ENCODE peak calls at places on chromosomes 12 and 14, in ten cellular contexts. C, T, O, P, B, X, F, Y, R and U are unnamed samples.

GRCh38 chr14:39396448-39396847 is 35.8 kb downstream of the FBXO33 start:
- DNase-seq in B (peak; percentile 63), X (no peak), C (no peak), F (no peak), T (no peak), R (no peak), P (no peak), O (no peak), Y (no peak), U (no peak)

GRCh38 chr14:29926228-29926627 is 1.4 kb downstream of the PRKD1 start:
- DNase-seq in F (no peak), C (no peak), T (no peak), B (peak; percentile 29), Y (no peak), P (no peak), O (peak; percentile 39), X (no peak), R (no peak), U (no peak)

GRCh38 chr14:57080691-57081090 is 188.0 kb downstream of the EXOC5 start:
- DNase-seq in P (no peak), X (no peak), Y (no peak), O (no peak), R (no peak), F (no peak), B (no peak), C (no peak), T (no peak), U (no peak)

GRCh38 chr12:80101126-80101525 is 1.8 kb downstream of the OTOGL start:
- DNase-seq in F (no peak), X (no peak), R (peak; percentile 87), Y (no peak), P (no peak), B (peak; percentile 24), T (no peak), O (no peak), C (no peak), U (peak; percentile 62)

GRCh38 chr14:90354551-90355298 is 23.0 kb upstream of the NRDE2 start:
- DNase-seq in X (no peak), C (no peak), B (no peak), P (no peak), Y (no peak), O (no peak), R (no peak), T (no peak), F (no peak), U (no peak)

GRCh38 chr12:117015811-117016210 is 83.4 kb downstream of the TESC start:
- DNase-seq in C (no peak), Y (no peak), R (no peak), T (no peak), X (no peak), B (no peak), O (no peak), F (no peak), P (no peak), U (no peak)

GRCh38 chr12:4720637-4720995 is 416 bp downstream of the GALNT8 start:
- DNase-seq in X (no peak), Y (peak; percentile 68), F (no peak), R (no peak), O (no peak), C (no peak), P (no peak), B (no peak), T (no peak), U (no peak)

GRCh38 chr14:60656755-60657608 is 7.7 kb upstream of the SIX1 start:
- DNase-seq in F (no peak), R (peak; percentile 34), C (no peak), X (no peak), P (peak; percentile 43), Y (peak; percentile 78), B (peak; percentile 83), O (peak; percentile 73), T (no peak), U (peak; percentile 26)

GRCh38 chr12:107329569-107330324 is 236.4 kb upstream of the CRY1 start:
- DNase-seq in R (peak; percentile 60), Y (no peak), B (peak; percentile 68), X (no peak), T (no peak), P (no peak), O (no peak), F (no peak), C (no peak), U (no peak)

GRCh38 chr14:73180385-73180805 is 44.1 kb downstream of the PSEN1 start:
- DNase-seq in T (no peak), O (no peak), B (peak; percentile 89), C (peak; percentile 23), X (no peak), Y (no peak), R (peak; percentile 46), P (no peak), F (no peak), U (peak; percentile 57)

DNA sequence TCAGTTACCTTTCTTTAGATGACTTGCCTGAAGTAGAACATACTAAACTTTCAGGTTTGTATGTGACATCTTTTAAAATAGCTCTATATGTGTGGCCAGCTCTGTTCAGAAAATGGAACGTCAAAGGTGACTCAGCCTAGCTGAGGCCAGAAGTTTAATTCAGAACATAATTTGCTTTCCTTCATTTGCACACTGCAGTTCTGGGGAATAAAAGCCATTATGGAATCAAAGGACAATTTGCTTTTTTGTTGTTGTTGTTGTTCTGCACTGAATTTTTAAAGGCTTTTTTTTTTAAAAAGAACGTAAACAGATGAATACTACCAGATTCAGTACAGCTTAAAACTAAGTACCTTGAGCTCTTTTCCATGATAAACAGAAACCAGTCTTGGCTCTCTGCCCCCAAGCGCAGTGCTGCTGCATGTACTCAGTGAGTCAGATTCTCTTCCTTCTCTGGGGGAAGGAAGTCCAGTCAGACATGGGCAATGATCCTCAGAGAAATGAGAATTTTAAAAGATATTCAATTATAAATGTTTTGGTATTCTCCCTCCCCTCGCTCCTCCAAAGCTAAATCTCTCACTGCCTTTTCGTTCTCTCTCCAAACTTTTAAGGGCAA is 644.2 kb downstream of the NOVA1 start:
- DNase-seq in Y (no peak), O (no peak), C (no peak), P (no peak), B (peak; percentile 86), R (peak; percentile 28), F (peak; percentile 59), X (no peak), T (peak; percentile 0), U (peak; percentile 6)
- H3K27ac ChIP-seq in Y (no peak overlapping the region), O (no peak overlapping the region), C (no peak overlapping the region), P (no peak overlapping the region), B (no peak overlapping the region), R (no peak overlapping the region), F (peak overlapping the region; percentile 53), X (no peak overlapping the region), T (no peak overlapping the region), U (no peak overlapping the region)

GRCh38 chr12:56256326-56256960 is 1.7 kb downstream of the ANKRD52 start:
- DNase-seq in B (peak; percentile 82), O (no peak), Y (peak; percentile 33), C (no peak), R (no peak), F (no peak), T (no peak), X (no peak), P (no peak), U (no peak)
- H3K27ac ChIP-seq in B (peak overlapping the region; percentile 70), O (no peak overlapping the region), Y (no peak overlapping the region), C (peak overlapping the region; percentile 31), R (no peak overlapping the region), F (no peak overlapping the region), T (no peak overlapping the region), X (no peak overlapping the region), P (peak overlapping the region; percentile 97), U (peak overlapping the region; percentile 90)

GRCh38 chr12:26857465-26858176 is 24.6 kb upstream of the ITPR2 start:
- DNase-seq in O (no peak), T (no peak), X (no peak), R (no peak), C (no peak), B (no peak), P (no peak), Y (no peak), F (no peak), U (no peak)

GRCh38 chr12:26854028-26854387 is 21.0 kb upstream of the ITPR2 start:
- DNase-seq in F (no peak), C (no peak), B (no peak), X (no peak), O (no peak), T (no peak), P (no peak), R (no peak), Y (no peak), U (no peak)

GRCh38 chr12:26848156-26848825 is 15.3 kb upstream of the ITPR2 start:
- DNase-seq in X (no peak), T (no peak), Y (no peak), P (no peak), F (no peak), C (no peak), B (peak; percentile 46), O (no peak), R (no peak), U (no peak)

GRCh38 chr12:26855337-26856089 is 22.5 kb upstream of the ITPR2 start:
- DNase-seq in F (no peak), X (no peak), P (no peak), B (no peak), Y (no peak), R (no peak), O (no peak), C (no peak), T (no peak), U (no peak)

DNA sequence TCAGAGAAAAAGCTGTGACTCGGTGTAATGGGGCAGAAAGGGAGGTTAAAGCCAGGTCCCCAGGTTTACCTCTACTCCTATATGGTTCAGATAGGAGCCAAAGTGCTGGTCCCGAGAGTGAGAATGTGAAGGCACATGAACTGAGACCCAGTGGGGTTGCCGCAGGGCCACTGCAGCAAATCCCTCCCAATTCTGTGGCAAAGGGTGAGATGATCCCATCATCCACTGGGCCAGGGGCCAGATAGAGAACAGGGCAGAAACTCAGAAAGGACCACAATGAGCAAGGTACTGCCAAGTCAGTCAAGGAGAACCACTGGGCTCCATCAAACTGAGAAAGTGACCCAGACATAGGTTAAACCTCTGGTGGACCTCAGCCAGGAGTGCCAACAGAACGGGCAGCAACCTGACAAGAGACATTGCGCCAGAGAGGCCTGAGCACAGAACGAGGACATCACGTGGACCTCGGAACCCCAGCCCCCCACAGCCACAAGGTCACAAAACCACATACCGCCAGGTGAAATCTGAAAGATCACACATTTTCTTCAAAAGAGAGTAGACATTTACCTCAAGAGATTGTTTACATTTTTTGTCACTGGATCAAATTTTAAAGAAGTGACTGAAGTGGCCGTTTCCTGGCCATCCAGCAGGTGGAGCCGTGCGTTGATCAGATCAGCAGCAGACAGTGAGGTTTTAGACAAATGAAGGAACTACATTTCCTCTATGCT is 20.5 kb upstream of the ITPR2 start:
- DNase-seq in C (no peak), T (no peak), P (peak; percentile 76), B (peak; percentile 79), Y (peak; percentile 62), F (peak; percentile 78), X (peak; percentile 55), O (peak; percentile 66), R (no peak), U (peak; percentile 62)
- H3K27ac ChIP-seq in C (no peak overlapping the region), T (no peak overlapping the region), P (no peak overlapping the region), B (no peak overlapping the region), Y (no peak overlapping the region), F (no peak overlapping the region), X (no peak overlapping the region), O (no peak overlapping the region), R (no peak overlapping the region), U (peak overlapping the region; percentile 57)

DNA sequence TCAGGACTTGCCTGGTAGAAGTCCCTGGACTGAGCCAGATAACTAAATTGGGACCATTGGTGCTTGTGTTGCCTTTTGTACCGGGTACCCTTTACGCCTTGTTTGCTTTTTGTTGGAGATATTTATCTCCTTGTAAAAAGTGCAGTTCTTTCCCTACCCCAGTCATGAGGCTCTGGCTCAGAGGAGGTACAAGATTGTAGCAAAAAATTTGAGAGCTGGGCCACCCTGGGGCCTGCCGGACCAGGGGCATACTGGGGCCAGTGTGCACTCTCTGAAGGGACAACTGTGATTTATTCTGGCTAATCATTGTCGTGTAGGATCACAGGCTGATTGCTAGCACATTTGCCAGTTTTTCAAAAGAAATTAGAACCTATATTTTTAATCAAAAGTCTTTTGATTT is 13.2 kb downstream of the TPCN1 start:
- DNase-seq in C (no peak), P (no peak), O (no peak), B (no peak), Y (no peak), F (no peak), X (no peak), R (no peak), T (no peak), U (no peak)
- H3K27ac ChIP-seq in C (no peak overlapping the region), P (no peak overlapping the region), O (no peak overlapping the region), B (no peak overlapping the region), Y (no peak overlapping the region), F (no peak overlapping the region), X (no peak overlapping the region), R (no peak overlapping the region), T (no peak overlapping the region), U (no peak overlapping the region)